ENCODE peak calls at places on chromosome 9, in nine cellular contexts. One of them, this sample, is unnamed.

GRCh38 chr9:92726971-92727715 is 37.5 kb downstream of the BICD2 start:
- DNase-seq in central memory CD8-positive, alpha-beta T cell: no peak
- DNase-seq in NCI-H2081: no peak
- DNase-seq in ACHN: no peak
- DNase-seq in choroid plexus epithelial cell: peak
- DNase-seq in amygdala: no peak
- DNase-seq in stromal cell of bone marrow: no peak
- DNase-seq in mesothelial cell of epicardium: no peak
- DNase-seq in immature natural killer cell: no peak
- DNase-seq in this sample: no peak

GRCh38 chr9:28158451-28158850 is 585.2 kb upstream of the C9orf72 start:
- DNase-seq in choroid plexus epithelial cell: no peak
- DNase-seq in stromal cell of bone marrow: no peak
- DNase-seq in mesothelial cell of epicardium: no peak
- DNase-seq in NCI-H2081: no peak
- DNase-seq in central memory CD8-positive, alpha-beta T cell: no peak
- DNase-seq in ACHN: no peak
- DNase-seq in amygdala: no peak
- DNase-seq in immature natural killer cell: no peak
- DNase-seq in this sample: no peak

GRCh38 chr9:79684711-79685575 is 113.2 kb downstream of the TLE4 start:
- DNase-seq in stromal cell of bone marrow: no peak
- DNase-seq in mesothelial cell of epicardium: no peak
- DNase-seq in immature natural killer cell: no peak
- DNase-seq in ACHN: no peak
- DNase-seq in NCI-H2081: no peak
- DNase-seq in amygdala: no peak
- DNase-seq in central memory CD8-positive, alpha-beta T cell: no peak
- DNase-seq in choroid plexus epithelial cell: peak
- DNase-seq in this sample: no peak

GRCh38 chr9:137222190-137223077 is at the start of gene RNF208:
- DNase-seq in choroid plexus epithelial cell: no peak
- DNase-seq in ACHN: peak
- DNase-seq in immature natural killer cell: peak
- DNase-seq in NCI-H2081: peak
- DNase-seq in mesothelial cell of epicardium: peak
- DNase-seq in amygdala: no peak
- DNase-seq in stromal cell of bone marrow: no peak
- DNase-seq in central memory CD8-positive, alpha-beta T cell: no peak
- DNase-seq in this sample: no peak

GRCh38 chr9:126533911-126534300 is 79.8 kb upstream of the LMX1B start:
- DNase-seq in choroid plexus epithelial cell: no peak
- DNase-seq in central memory CD8-positive, alpha-beta T cell: no peak
- DNase-seq in NCI-H2081: no peak
- DNase-seq in ACHN: no peak
- DNase-seq in mesothelial cell of epicardium: no peak
- DNase-seq in amygdala: no peak
- DNase-seq in immature natural killer cell: no peak
- DNase-seq in stromal cell of bone marrow: no peak
- DNase-seq in this sample: no peak

GRCh38 chr9:92607088-92607487 is 62.8 kb downstream of the IPPK start:
- DNase-seq in central memory CD8-positive, alpha-beta T cell: no peak
- DNase-seq in immature natural killer cell: no peak
- DNase-seq in stromal cell of bone marrow: peak
- DNase-seq in NCI-H2081: no peak
- DNase-seq in mesothelial cell of epicardium: no peak
- DNase-seq in amygdala: no peak
- DNase-seq in ACHN: no peak
- DNase-seq in choroid plexus epithelial cell: peak
- DNase-seq in this sample: no peak

GRCh38 chr9:93829271-93830223 is 125.6 kb downstream of the BARX1 start:
- DNase-seq in choroid plexus epithelial cell: no peak
- DNase-seq in central memory CD8-positive, alpha-beta T cell: no peak
- DNase-seq in stromal cell of bone marrow: no peak
- DNase-seq in ACHN: no peak
- DNase-seq in NCI-H2081: no peak
- DNase-seq in amygdala: no peak
- DNase-seq in mesothelial cell of epicardium: no peak
- DNase-seq in immature natural killer cell: no peak
- DNase-seq in this sample: no peak

GRCh38 chr9:95053611-95054440 is 263.7 kb downstream of the FANCC start:
- DNase-seq in choroid plexus epithelial cell: peak
- DNase-seq in immature natural killer cell: no peak
- DNase-seq in mesothelial cell of epicardium: no peak
- DNase-seq in stromal cell of bone marrow: no peak
- DNase-seq in ACHN: no peak
- DNase-seq in amygdala: no peak
- DNase-seq in central memory CD8-positive, alpha-beta T cell: no peak
- DNase-seq in NCI-H2081: no peak
- DNase-seq in this sample: no peak

GRCh38 chr9:125484632-125485282 is 222.3 kb downstream of the MAPKAP1 start:
- DNase-seq in choroid plexus epithelial cell: peak
- DNase-seq in amygdala: no peak
- DNase-seq in central memory CD8-positive, alpha-beta T cell: no peak
- DNase-seq in immature natural killer cell: no peak
- DNase-seq in stromal cell of bone marrow: peak
- DNase-seq in mesothelial cell of epicardium: no peak
- DNase-seq in ACHN: peak
- DNase-seq in NCI-H2081: no peak
- DNase-seq in this sample: peak

GRCh38 chr9:1173986-1174385 is 123.8 kb downstream of the DMRT2 start:
- DNase-seq in ACHN: no peak
- DNase-seq in stromal cell of bone marrow: no peak
- DNase-seq in NCI-H2081: no peak
- DNase-seq in amygdala: no peak
- DNase-seq in mesothelial cell of epicardium: no peak
- DNase-seq in choroid plexus epithelial cell: no peak
- DNase-seq in central memory CD8-positive, alpha-beta T cell: no peak
- DNase-seq in immature natural killer cell: no peak
- DNase-seq in this sample: no peak

GRCh38 chr9:113581865-113582697 is 118.6 kb downstream of the RGS3 start:
- DNase-seq in NCI-H2081: no peak
- DNase-seq in ACHN: peak
- DNase-seq in stromal cell of bone marrow: no peak
- DNase-seq in immature natural killer cell: peak
- DNase-seq in choroid plexus epithelial cell: peak
- DNase-seq in amygdala: no peak
- DNase-seq in central memory CD8-positive, alpha-beta T cell: peak
- DNase-seq in mesothelial cell of epicardium: no peak
- DNase-seq in this sample: no peak

GRCh38 chr9:89685698-89686097 is 80.9 kb downstream of the GADD45G start:
- DNase-seq in immature natural killer cell: no peak
- DNase-seq in mesothelial cell of epicardium: no peak
- DNase-seq in stromal cell of bone marrow: no peak
- DNase-seq in NCI-H2081: no peak
- DNase-seq in amygdala: no peak
- DNase-seq in central memory CD8-positive, alpha-beta T cell: no peak
- DNase-seq in choroid plexus epithelial cell: no peak
- DNase-seq in ACHN: no peak
- DNase-seq in this sample: no peak

GRCh38 chr9:114738581-114739316 is 56.8 kb upstream of the TEX48 start:
- DNase-seq in NCI-H2081: peak
- DNase-seq in stromal cell of bone marrow: peak
- DNase-seq in mesothelial cell of epicardium: peak
- DNase-seq in ACHN: peak
- DNase-seq in amygdala: no peak
- DNase-seq in immature natural killer cell: peak
- DNase-seq in choroid plexus epithelial cell: peak
- DNase-seq in central memory CD8-positive, alpha-beta T cell: peak
- DNase-seq in this sample: peak

GRCh38 chr9:9341203-9341602 is 1271.6 kb downstream of the PTPRD start:
- DNase-seq in central memory CD8-positive, alpha-beta T cell: no peak
- DNase-seq in choroid plexus epithelial cell: no peak
- DNase-seq in immature natural killer cell: no peak
- DNase-seq in amygdala: no peak
- DNase-seq in NCI-H2081: peak
- DNase-seq in ACHN: no peak
- DNase-seq in mesothelial cell of epicardium: no peak
- DNase-seq in stromal cell of bone marrow: no peak
- DNase-seq in this sample: no peak

GRCh38 chr9:112006361-112007020 is 109.9 kb downstream of the UGCG start:
- DNase-seq in choroid plexus epithelial cell: peak
- DNase-seq in amygdala: no peak
- DNase-seq in NCI-H2081: no peak
- DNase-seq in stromal cell of bone marrow: no peak
- DNase-seq in immature natural killer cell: no peak
- DNase-seq in mesothelial cell of epicardium: no peak
- DNase-seq in ACHN: no peak
- DNase-seq in central memory CD8-positive, alpha-beta T cell: no peak
- DNase-seq in this sample: no peak

GRCh38 chr9:118962426-118962825 is 406.8 kb downstream of the BRINP1 start:
- DNase-seq in stromal cell of bone marrow: no peak
- DNase-seq in immature natural killer cell: no peak
- DNase-seq in choroid plexus epithelial cell: peak
- DNase-seq in ACHN: peak
- DNase-seq in amygdala: no peak
- DNase-seq in NCI-H2081: no peak
- DNase-seq in mesothelial cell of epicardium: no peak
- DNase-seq in central memory CD8-positive, alpha-beta T cell: no peak
- DNase-seq in this sample: no peak

GRCh38 chr9:112377087-112377486 is 2.8 kb upstream of the HSDL2 start:
- DNase-seq in NCI-H2081: no peak
- DNase-seq in choroid plexus epithelial cell: no peak
- DNase-seq in mesothelial cell of epicardium: no peak
- DNase-seq in ACHN: no peak
- DNase-seq in amygdala: no peak
- DNase-seq in immature natural killer cell: no peak
- DNase-seq in central memory CD8-positive, alpha-beta T cell: no peak
- DNase-seq in stromal cell of bone marrow: no peak
- DNase-seq in this sample: no peak

GRCh38 chr9:133839822-133840329 is 101.7 kb upstream of the SARDH start:
- DNase-seq in mesothelial cell of epicardium: no peak
- DNase-seq in choroid plexus epithelial cell: peak
- DNase-seq in amygdala: no peak
- DNase-seq in immature natural killer cell: no peak
- DNase-seq in central memory CD8-positive, alpha-beta T cell: no peak
- DNase-seq in NCI-H2081: no peak
- DNase-seq in stromal cell of bone marrow: no peak
- DNase-seq in ACHN: no peak
- DNase-seq in this sample: no peak

GRCh38 chr9:137149942-137150484 is 11.1 kb downstream of the GRIN1 start:
- DNase-seq in central memory CD8-positive, alpha-beta T cell: no peak
- DNase-seq in immature natural killer cell: no peak
- DNase-seq in choroid plexus epithelial cell: no peak
- DNase-seq in NCI-H2081: no peak
- DNase-seq in stromal cell of bone marrow: no peak
- DNase-seq in ACHN: no peak
- DNase-seq in mesothelial cell of epicardium: no peak
- DNase-seq in amygdala: no peak
- DNase-seq in this sample: no peak

GRCh38 chr9:109922617-109923260 is 142.7 kb downstream of the PALM2AKAP2 start:
- DNase-seq in NCI-H2081: peak
- DNase-seq in choroid plexus epithelial cell: no peak
- DNase-seq in ACHN: peak
- DNase-seq in mesothelial cell of epicardium: no peak
- DNase-seq in amygdala: no peak
- DNase-seq in immature natural killer cell: no peak
- DNase-seq in stromal cell of bone marrow: no peak
- DNase-seq in central memory CD8-positive, alpha-beta T cell: no peak
- DNase-seq in this sample: no peak

GRCh38 chr9:96852676-96853075 is 1.6 kb downstream of the ZNF782 start:
- DNase-seq in amygdala: no peak
- DNase-seq in choroid plexus epithelial cell: no peak
- DNase-seq in mesothelial cell of epicardium: no peak
- DNase-seq in stromal cell of bone marrow: no peak
- DNase-seq in ACHN: no peak
- DNase-seq in NCI-H2081: no peak
- DNase-seq in central memory CD8-positive, alpha-beta T cell: no peak
- DNase-seq in immature natural killer cell: no peak
- DNase-seq in this sample: no peak

GRCh38 chr9:11269036-11269435 is 656.2 kb upstream of the PTPRD start:
- DNase-seq in ACHN: no peak
- DNase-seq in central memory CD8-positive, alpha-beta T cell: no peak
- DNase-seq in stromal cell of bone marrow: no peak
- DNase-seq in NCI-H2081: no peak
- DNase-seq in amygdala: no peak
- DNase-seq in choroid plexus epithelial cell: peak
- DNase-seq in mesothelial cell of epicardium: no peak
- DNase-seq in immature natural killer cell: no peak
- DNase-seq in this sample: no peak

GRCh38 chr9:128409998-128410397 is 10.7 kb upstream of the CERCAM start:
- DNase-seq in mesothelial cell of epicardium: no peak
- DNase-seq in stromal cell of bone marrow: no peak
- DNase-seq in choroid plexus epithelial cell: peak
- DNase-seq in NCI-H2081: no peak
- DNase-seq in ACHN: peak
- DNase-seq in central memory CD8-positive, alpha-beta T cell: no peak
- DNase-seq in immature natural killer cell: no peak
- DNase-seq in amygdala: no peak
- DNase-seq in this sample: no peak

GRCh38 chr9:77903666-77904248 is 127.9 kb downstream of the GNAQ start:
- DNase-seq in stromal cell of bone marrow: no peak
- DNase-seq in mesothelial cell of epicardium: no peak
- DNase-seq in ACHN: no peak
- DNase-seq in amygdala: no peak
- DNase-seq in immature natural killer cell: no peak
- DNase-seq in central memory CD8-positive, alpha-beta T cell: no peak
- DNase-seq in choroid plexus epithelial cell: no peak
- DNase-seq in NCI-H2081: no peak
- DNase-seq in this sample: no peak

GRCh38 chr9:107351382-107352045 is 68.4 kb downstream of the RAD23B start:
- DNase-seq in choroid plexus epithelial cell: no peak
- DNase-seq in stromal cell of bone marrow: no peak
- DNase-seq in mesothelial cell of epicardium: no peak
- DNase-seq in immature natural killer cell: no peak
- DNase-seq in ACHN: no peak
- DNase-seq in central memory CD8-positive, alpha-beta T cell: no peak
- DNase-seq in NCI-H2081: no peak
- DNase-seq in amygdala: no peak
- DNase-seq in this sample: no peak

GRCh38 chr9:129305246-129305645 is 127.2 kb upstream of the IER5L start:
- DNase-seq in NCI-H2081: no peak
- DNase-seq in amygdala: no peak
- DNase-seq in immature natural killer cell: no peak
- DNase-seq in stromal cell of bone marrow: no peak
- DNase-seq in ACHN: no peak
- DNase-seq in choroid plexus epithelial cell: no peak
- DNase-seq in central memory CD8-positive, alpha-beta T cell: no peak
- DNase-seq in mesothelial cell of epicardium: no peak
- DNase-seq in this sample: no peak

GRCh38 chr9:134346151-134346550 is 19.9 kb downstream of the RXRA start:
- DNase-seq in ACHN: no peak
- DNase-seq in amygdala: no peak
- DNase-seq in mesothelial cell of epicardium: no peak
- DNase-seq in central memory CD8-positive, alpha-beta T cell: no peak
- DNase-seq in choroid plexus epithelial cell: no peak
- DNase-seq in stromal cell of bone marrow: no peak
- DNase-seq in immature natural killer cell: no peak
- DNase-seq in NCI-H2081: no peak
- DNase-seq in this sample: no peak

GRCh38 chr9:136939996-136940525 is 4.5 kb downstream of the FBXW5 start:
- DNase-seq in mesothelial cell of epicardium: no peak
- DNase-seq in central memory CD8-positive, alpha-beta T cell: no peak
- DNase-seq in ACHN: no peak
- DNase-seq in immature natural killer cell: no peak
- DNase-seq in NCI-H2081: no peak
- DNase-seq in amygdala: peak
- DNase-seq in choroid plexus epithelial cell: no peak
- DNase-seq in stromal cell of bone marrow: no peak
- DNase-seq in this sample: no peak

GRCh38 chr9:114035221-114035844 is 42.8 kb downstream of the AMBP start:
- DNase-seq in mesothelial cell of epicardium: no peak
- DNase-seq in NCI-H2081: no peak
- DNase-seq in amygdala: no peak
- DNase-seq in ACHN: no peak
- DNase-seq in central memory CD8-positive, alpha-beta T cell: no peak
- DNase-seq in choroid plexus epithelial cell: no peak
- DNase-seq in immature natural killer cell: no peak
- DNase-seq in stromal cell of bone marrow: no peak
- DNase-seq in this sample: no peak

GRCh38 chr9:117365438-117365837 is 49.4 kb downstream of the ASTN2 start:
- DNase-seq in NCI-H2081: no peak
- DNase-seq in choroid plexus epithelial cell: no peak
- DNase-seq in central memory CD8-positive, alpha-beta T cell: no peak
- DNase-seq in amygdala: no peak
- DNase-seq in ACHN: no peak
- DNase-seq in stromal cell of bone marrow: no peak
- DNase-seq in mesothelial cell of epicardium: no peak
- DNase-seq in immature natural killer cell: no peak
- DNase-seq in this sample: no peak

GRCh38 chr9:110207071-110207923 is 662 bp downstream of the C9orf152 start:
- DNase-seq in ACHN: no peak
- DNase-seq in stromal cell of bone marrow: no peak
- DNase-seq in choroid plexus epithelial cell: no peak
- DNase-seq in mesothelial cell of epicardium: no peak
- DNase-seq in immature natural killer cell: no peak
- DNase-seq in NCI-H2081: peak
- DNase-seq in amygdala: no peak
- DNase-seq in central memory CD8-positive, alpha-beta T cell: no peak
- DNase-seq in this sample: no peak

This sample was measured in HS-5.